ENCODE peak calls at places on chromosomes 1 and 21, in ten cellular contexts. C is AG09309, V is astrocyte of the cerebellum, F is Caco-2, U is fibroblast of mammary gland, A is cardiac fibroblast, B is PC-3, D is breast epithelium, O is psoas muscle, Q is fibroblast of pulmonary artery. W is an unnamed sample.

GRCh38 chr1:93778457-93778856 is 96.8 kb upstream of the BCAR3 start:
- DNase-seq in F (no peak), A (no peak), U (no peak), D (no peak), O (no peak), V (no peak), B (no peak), Q (no peak), C (no peak), W (no peak)

GRCh38 chr1:226181996-226182714 is 4.4 kb downstream of the ACBD3 start:
- DNase-seq in O (peak), B (peak), U (peak), F (peak), C (peak), Q (peak), D (no peak), A (peak), V (peak), W (peak)

GRCh38 chr1:14841456-14841855 is 243.0 kb downstream of the KAZN start:
- DNase-seq in D (no peak), F (no peak), V (no peak), B (no peak), O (no peak), A (no peak), C (no peak), U (no peak), Q (no peak), W (no peak)

GRCh38 chr1:87495147-87495546 is 166.5 kb downstream of the LMO4 start:
- DNase-seq in A (peak), U (no peak), Q (no peak), V (no peak), D (no peak), F (no peak), O (no peak), C (no peak), B (peak), W (no peak)

GRCh38 chr1:87512431-87512830 is 183.8 kb downstream of the LMO4 start:
- DNase-seq in C (no peak), O (no peak), A (no peak), D (no peak), F (no peak), Q (no peak), U (no peak), V (peak), B (no peak), W (no peak)

GRCh38 chr1:194730304-194730703 is 1543.9 kb upstream of the B3GALT2 start:
- DNase-seq in O (no peak), D (no peak), F (no peak), Q (no peak), A (no peak), U (no peak), B (no peak), V (no peak), C (no peak), W (no peak)

GRCh38 chr21:36835383-36835795 is 131.1 kb downstream of the HLCS start:
- DNase-seq in B (peak), O (peak), Q (no peak), U (no peak), C (no peak), A (no peak), V (no peak), F (no peak), D (no peak), W (no peak)

GRCh38 chr1:229271448-229272120 is 673 bp downstream of the RAB4A start:
- DNase-seq in U (peak), C (no peak), A (peak), B (peak), D (no peak), Q (no peak), O (no peak), F (no peak), V (no peak), W (peak)

GRCh38 chr1:8239306-8240023 is 78.4 kb upstream of the SLC45A1 start:
- DNase-seq in B (no peak), U (peak), A (no peak), Q (peak), C (no peak), D (no peak), O (no peak), F (peak), V (no peak), W (no peak)

GRCh38 chr1:215824245-215824644 is 257.1 kb downstream of the KCTD3 start:
- DNase-seq in Q (peak), V (peak), F (peak), O (no peak), D (no peak), B (peak), U (peak), A (no peak), C (no peak), W (no peak)

GRCh38 chr1:117336087-117336817 is 31.0 kb upstream of the MAN1A2 start:
- DNase-seq in F (no peak), U (no peak), D (no peak), O (no peak), V (no peak), Q (no peak), A (no peak), C (no peak), B (peak), W (no peak)

GRCh38 chr1:81617308-81618027 is 183.3 kb upstream of the ADGRL2 start:
- DNase-seq in C (peak), Q (peak), U (peak), O (no peak), A (peak), V (no peak), B (no peak), D (no peak), F (no peak), W (peak)
- TF ChIP-seq CTCF in C (no peak), Q (no peak), U (peak), O (no peak), A (peak), V (no peak), B (no peak), D (no peak), F (no peak), W (peak)

GRCh38 chr1:245825128-245825901 is 670.5 kb downstream of the KIF26B start:
- DNase-seq in O (no peak), F (no peak), V (no peak), U (peak), Q (peak), C (no peak), A (peak), B (peak), D (no peak), W (no peak)
- TF ChIP-seq CTCF in O (no peak), F (no peak), V (peak), U (peak), Q (peak), C (peak), A (peak), B (peak), D (no peak), W (no peak)

GRCh38 chr1:245085508-245086095 is 69.2 kb upstream of the KIF26B start:
- DNase-seq in C (peak), D (no peak), B (peak), V (peak), U (peak), Q (peak), O (no peak), A (peak), F (no peak), W (peak)
- TF ChIP-seq CTCF in C (peak), D (no peak), B (no peak), V (peak), U (peak), Q (peak), O (no peak), A (peak), F (no peak), W (peak)

GRCh38 chr1:182137546-182137945 is 76.0 kb upstream of the ZNF648 start:
- DNase-seq in Q (no peak), V (no peak), C (no peak), F (no peak), B (no peak), O (no peak), D (no peak), A (no peak), U (no peak), W (no peak)
- TF ChIP-seq CTCF in Q (no peak), V (no peak), C (no peak), F (no peak), B (no peak), O (no peak), D (no peak), A (no peak), U (no peak), W (no peak)

GRCh38 chr1:51552929-51553807 is 34.1 kb upstream of the EPS15 start:
- DNase-seq in F (no peak), D (no peak), V (no peak), U (no peak), C (no peak), Q (no peak), B (no peak), A (no peak), O (no peak), W (no peak)
- TF ChIP-seq CTCF in F (no peak), D (no peak), V (no peak), U (no peak), C (no peak), Q (no peak), B (no peak), A (no peak), O (no peak), W (no peak)

DNA sequence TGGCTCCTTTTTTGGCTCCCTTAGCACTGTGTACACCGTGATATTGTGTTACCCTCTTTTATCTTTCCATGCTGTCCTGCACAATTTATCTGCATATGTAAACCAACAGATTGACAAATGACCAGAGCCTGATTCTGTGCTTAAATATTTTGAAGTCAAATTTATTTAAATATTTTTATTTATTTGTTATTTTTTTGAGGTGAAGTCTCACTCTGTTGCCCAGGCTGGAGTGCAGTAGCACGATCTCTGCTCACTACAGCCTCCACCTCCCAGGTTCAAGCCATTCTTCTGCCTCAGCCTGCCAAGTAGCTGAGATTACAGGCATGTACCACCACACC is 12.8 kb downstream of the PMF1 start:
- DNase-seq in F (no peak), V (no peak), U (no peak), C (no peak), Q (no peak), O (no peak), B (no peak), A (no peak), D (no peak), W (no peak)
- TF ChIP-seq CTCF in F (no peak), V (no peak), U (no peak), C (no peak), Q (no peak), O (no peak), B (no peak), A (no peak), D (peak), W (no peak)

GRCh38 chr21:45406801-45407628 is 2.0 kb downstream of the COL18A1 start:
- DNase-seq in F (no peak), O (peak), B (no peak), Q (no peak), V (no peak), C (no peak), A (peak), U (peak), D (no peak), W (no peak)
- TF ChIP-seq CTCF in F (no peak), O (no peak), B (peak), Q (peak), V (peak), C (peak), A (no peak), U (no peak), D (no peak), W (no peak)